ENCODE peak calls at places on chromosomes 2 and 18, in six cellular contexts. One of them, this sample, is unnamed.

GRCh38 chr2:165251361-165251760 is 12.1 kb downstream of the SCN2A start:
- DNase-seq in right lobe of liver: no peak
- DNase-seq in CD4-positive, alpha-beta memory T cell: no peak
- DNase-seq in GDM1: no peak
- DNase-seq in fibroblast of lung: no peak
- DNase-seq in activated CD8-positive, alpha-beta memory T cell treated with anti-CD3 and anti-CD28 coated beads for 1 hour: no peak
- DNase-seq in this sample: no peak

GRCh38 chr18:77000527-77000926 is 132.1 kb downstream of the MBP start:
- DNase-seq in right lobe of liver: peak
- DNase-seq in CD4-positive, alpha-beta memory T cell: peak
- DNase-seq in GDM1: no peak
- DNase-seq in fibroblast of lung: peak
- DNase-seq in activated CD8-positive, alpha-beta memory T cell treated with anti-CD3 and anti-CD28 coated beads for 1 hour: peak
- DNase-seq in this sample: no peak

GRCh38 chr2:70084973-70085710 is 2.1 kb upstream of the PCBP1 start:
- DNase-seq in right lobe of liver: peak
- DNase-seq in CD4-positive, alpha-beta memory T cell: peak
- DNase-seq in GDM1: no peak
- DNase-seq in fibroblast of lung: no peak
- DNase-seq in activated CD8-positive, alpha-beta memory T cell treated with anti-CD3 and anti-CD28 coated beads for 1 hour: peak
- DNase-seq in this sample: no peak

GRCh38 chr2:119735565-119735964 is 24.2 kb upstream of the PTPN4 start:
- DNase-seq in right lobe of liver: no peak
- DNase-seq in CD4-positive, alpha-beta memory T cell: no peak
- DNase-seq in GDM1: no peak
- DNase-seq in fibroblast of lung: no peak
- DNase-seq in activated CD8-positive, alpha-beta memory T cell treated with anti-CD3 and anti-CD28 coated beads for 1 hour: no peak
- DNase-seq in this sample: no peak

GRCh38 chr2:123840614-123841013 is 184.5 kb upstream of the CNTNAP5 start:
- DNase-seq in right lobe of liver: no peak
- DNase-seq in CD4-positive, alpha-beta memory T cell: no peak
- DNase-seq in GDM1: no peak
- DNase-seq in fibroblast of lung: no peak
- DNase-seq in activated CD8-positive, alpha-beta memory T cell treated with anti-CD3 and anti-CD28 coated beads for 1 hour: no peak
- DNase-seq in this sample: no peak

GRCh38 chr2:29233428-29233827 is 118.2 kb downstream of the CLIP4 start:
- DNase-seq in right lobe of liver: no peak
- DNase-seq in CD4-positive, alpha-beta memory T cell: no peak
- DNase-seq in GDM1: no peak
- DNase-seq in fibroblast of lung: no peak
- DNase-seq in activated CD8-positive, alpha-beta memory T cell treated with anti-CD3 and anti-CD28 coated beads for 1 hour: no peak
- DNase-seq in this sample: no peak

GRCh38 chr2:44949329-44950151 is 8.0 kb downstream of the SIX3 start:
- DNase-seq in right lobe of liver: no peak
- DNase-seq in CD4-positive, alpha-beta memory T cell: no peak
- DNase-seq in GDM1: no peak
- DNase-seq in fibroblast of lung: peak
- DNase-seq in activated CD8-positive, alpha-beta memory T cell treated with anti-CD3 and anti-CD28 coated beads for 1 hour: no peak
- DNase-seq in this sample: no peak

GRCh38 chr2:209146682-209147320 is 277.0 kb upstream of the MAP2 start:
- DNase-seq in right lobe of liver: no peak
- DNase-seq in CD4-positive, alpha-beta memory T cell: no peak
- DNase-seq in GDM1: no peak
- DNase-seq in fibroblast of lung: no peak
- DNase-seq in activated CD8-positive, alpha-beta memory T cell treated with anti-CD3 and anti-CD28 coated beads for 1 hour: no peak
- DNase-seq in this sample: no peak

GRCh38 chr2:96554293-96555145 is 18.0 kb downstream of the ARID5A start:
- DNase-seq in right lobe of liver: peak
- DNase-seq in CD4-positive, alpha-beta memory T cell: peak
- DNase-seq in GDM1: peak
- DNase-seq in fibroblast of lung: peak
- DNase-seq in activated CD8-positive, alpha-beta memory T cell treated with anti-CD3 and anti-CD28 coated beads for 1 hour: peak
- DNase-seq in this sample: no peak

GRCh38 chr2:119158563-119159347 is at the start of gene C1QL2:
- DNase-seq in right lobe of liver: no peak
- DNase-seq in CD4-positive, alpha-beta memory T cell: no peak
- DNase-seq in GDM1: no peak
- DNase-seq in fibroblast of lung: no peak
- DNase-seq in activated CD8-positive, alpha-beta memory T cell treated with anti-CD3 and anti-CD28 coated beads for 1 hour: no peak
- DNase-seq in this sample: no peak

GRCh38 chr2:236820763-236821344 is 251.2 kb downstream of the ACKR3 start:
- DNase-seq in right lobe of liver: no peak
- DNase-seq in CD4-positive, alpha-beta memory T cell: no peak
- DNase-seq in GDM1: no peak
- DNase-seq in fibroblast of lung: no peak
- DNase-seq in activated CD8-positive, alpha-beta memory T cell treated with anti-CD3 and anti-CD28 coated beads for 1 hour: no peak
- DNase-seq in this sample: no peak

GRCh38 chr2:45595724-45596435 is 15.2 kb downstream of the SRBD1 start:
- DNase-seq in right lobe of liver: peak
- DNase-seq in CD4-positive, alpha-beta memory T cell: no peak
- DNase-seq in GDM1: no peak
- DNase-seq in fibroblast of lung: peak
- DNase-seq in activated CD8-positive, alpha-beta memory T cell treated with anti-CD3 and anti-CD28 coated beads for 1 hour: no peak
- DNase-seq in this sample: no peak

This sample was measured in KG1.